ENCODE peak calls at places on chromosomes 4 and X, in six cellular contexts. V, G, N, P, U and H are unnamed samples.
A peak's percentile ranks its signal among the peaks of the same experiment; 100 is the strongest.

GRCh38 chrX:2610246-2611170 is 80.6 kb upstream of the CD99 start:
- DNase-seq in G (no peak), V (no peak), N (no peak), U (no peak), P (no peak), H (no peak)

GRCh38 chr4:121927948-121928347 is 23.9 kb downstream of the TRPC3 start:
- DNase-seq in U (no peak), G (no peak), N (no peak), P (no peak), V (no peak), H (no peak)

GRCh38 chr4:22458112-22458511 is 57.8 kb downstream of the ADGRA3 start:
- DNase-seq in V (no peak), G (no peak), N (no peak), U (no peak), P (no peak), H (no peak)

GRCh38 chr4:41365726-41366125 is 109.0 kb downstream of the UCHL1 start:
- DNase-seq in V (no peak), U (no peak), N (peak; percentile 49), P (no peak), G (no peak), H (no peak)

GRCh38 chr4:140654516-140654855 is 85.7 kb upstream of the UCP1 start:
- DNase-seq in U (no peak), N (no peak), P (no peak), V (no peak), G (no peak), H (no peak)

GRCh38 chrX:43882294-43882681 is at the start of gene MAOB:
- DNase-seq in V (peak; percentile 41), U (peak; percentile 43), G (no peak), N (no peak), P (no peak), H (no peak)

GRCh38 chr4:120921456-120922389 is 803 bp downstream of the PRDM5 start:
- DNase-seq in U (peak; percentile 63), V (peak; percentile 71), G (no peak), P (no peak), N (peak; percentile 29), H (peak; percentile 21)

GRCh38 chr4:158374318-158374717 is 147.4 kb upstream of the RXFP1 start:
- DNase-seq in N (no peak), P (no peak), U (no peak), G (no peak), V (no peak), H (no peak)

GRCh38 chr4:118351851-118352827 is 664 bp downstream of the PRSS12 start:
- DNase-seq in U (no peak), G (no peak), V (peak; percentile 61), N (peak; percentile 34), P (no peak), H (no peak)

GRCh38 chrX:151359931-151360871 is 36.8 kb upstream of the VMA21 start:
- DNase-seq in V (peak; percentile 23), N (no peak), G (no peak), U (no peak), P (peak; percentile 4), H (no peak)

GRCh38 chrX:9327747-9328145 is 137.1 kb upstream of the TBL1X start:
- DNase-seq in V (no peak), P (no peak), G (no peak), U (no peak), N (no peak), H (no peak)

GRCh38 chrX:124462931-124463330 is 116.6 kb downstream of the SH2D1A start:
- DNase-seq in P (no peak), U (no peak), G (no peak), V (no peak), N (no peak), H (no peak)

GRCh38 chrX:18286322-18286831 is 65.7 kb upstream of the BEND2 start:
- DNase-seq in G (no peak), N (no peak), U (no peak), P (no peak), V (no peak), H (no peak)

GRCh38 chr4:113539408-113539807 is 222.1 kb downstream of the CAMK2D start:
- DNase-seq in G (no peak), V (no peak), U (no peak), N (no peak), P (no peak), H (peak; percentile 83)

GRCh38 chrX:133859860-133860259 is 125.5 kb downstream of the GPC3 start:
- DNase-seq in V (no peak), G (no peak), P (no peak), N (no peak), U (peak; percentile 18), H (no peak)

GRCh38 chr4:138910914-138911336 is 104.7 kb upstream of the NOCT start:
- DNase-seq in N (peak; percentile 34), P (no peak), G (no peak), U (peak; percentile 79), V (peak; percentile 74), H (no peak)

GRCh38 chr4:152843476-152844107 is 63.8 kb downstream of the ARFIP1 start:
- DNase-seq in P (no peak), G (no peak), N (no peak), U (no peak), V (peak; percentile 66), H (no peak)